ENCODE peak calls at places on chromosome 2, in nine cellular contexts. B is adrenal gland, R is A549, N is IMR-90, E is Peyer's patch, U is stomach, W is endothelial cell of umbilical vein, G is ovary, F is right lobe of liver. J is an unnamed sample.

GRCh38 chr2:176117162-176117822 is 714 bp downstream of the HOXD10 start:
- DNase-seq in B (no peak), R (no peak), N (no peak), E (no peak), U (no peak), W (no peak), G (no peak), F (no peak), J (no peak)

GRCh38 chr2:104658149-104658839 is 195.6 kb upstream of the POU3F3 start:
- DNase-seq in B (peak; percentile 69), R (no peak), N (no peak), E (no peak), U (no peak), W (no peak), G (no peak), F (peak; percentile 56), J (peak; percentile 78)

GRCh38 chr2:240182001-240182400 is 41.5 kb upstream of the OTOS start:
- DNase-seq in B (no peak), R (no peak), N (no peak), E (no peak), U (no peak), W (no peak), G (no peak), F (peak; percentile 13), J (no peak)

GRCh38 chr2:169767243-169767888 is 31.3 kb upstream of the SSB start:
- DNase-seq in B (peak; percentile 85), R (peak; percentile 28), N (peak; percentile 64), E (peak; percentile 41), U (peak; percentile 65), W (peak; percentile 62), G (peak; percentile 73), F (peak; percentile 64), J (peak; percentile 36)

GRCh38 chr2:152647417-152648010 is 69.7 kb downstream of the PRPF40A start:
- DNase-seq in B (peak; percentile 92), R (no peak), N (peak; percentile 49), E (no peak), U (peak; percentile 81), W (peak; percentile 5), G (peak; percentile 60), F (peak; percentile 64), J (peak; percentile 55)

GRCh38 chr2:187299122-187299906 is 148.7 kb downstream of the CALCRL start:
- DNase-seq in B (no peak), R (no peak), N (no peak), E (no peak), U (no peak), W (peak; percentile 75), G (no peak), F (no peak), J (no peak)

GRCh38 chr2:238907717-238908173 is 59.9 kb downstream of the TWIST2 start:
- DNase-seq in B (no peak), R (no peak), N (no peak), E (no peak), U (no peak), W (no peak), G (no peak), F (no peak), J (no peak)

GRCh38 chr2:125310671-125311364 is 1285.7 kb downstream of the CNTNAP5 start:
- DNase-seq in B (no peak), R (no peak), N (no peak), E (no peak), U (no peak), W (no peak), G (no peak), F (no peak), J (no peak)

GRCh38 chr2:68506170-68506569 is 38.8 kb downstream of the APLF start:
- DNase-seq in B (no peak), R (no peak), N (no peak), E (no peak), U (no peak), W (no peak), G (no peak), F (no peak), J (no peak)

GRCh38 chr2:202488671-202489070 is 112.5 kb downstream of the BMPR2 start:
- DNase-seq in B (no peak), R (no peak), N (no peak), E (no peak), U (no peak), W (no peak), G (no peak), F (no peak), J (no peak)

GRCh38 chr2:202494300-202494699 is 118.2 kb downstream of the BMPR2 start:
- DNase-seq in B (no peak), R (no peak), N (peak; percentile 96), E (no peak), U (no peak), W (peak; percentile 93), G (no peak), F (no peak), J (no peak)

GRCh38 chr2:202490479-202490878 is 114.4 kb downstream of the BMPR2 start:
- DNase-seq in B (no peak), R (no peak), N (no peak), E (no peak), U (no peak), W (no peak), G (no peak), F (no peak), J (no peak)

GRCh38 chr2:202494856-202495604 is 118.9 kb downstream of the BMPR2 start:
- DNase-seq in B (no peak), R (no peak), N (no peak), E (no peak), U (no peak), W (no peak), G (no peak), F (no peak), J (no peak)

GRCh38 chr2:202491514-202491913 is 115.4 kb downstream of the BMPR2 start:
- DNase-seq in B (no peak), R (no peak), N (no peak), E (no peak), U (no peak), W (no peak), G (no peak), F (no peak), J (no peak)
- TF ChIP-seq POLR2A in B (no peak), R (no peak), N (no peak), E (no peak), U (no peak), W (no peak), G (no peak), F (no peak), J (no peak)

GRCh38 chr2:120995656-120996190 is 260.1 kb downstream of the GLI2 start:
- DNase-seq in B (peak; percentile 25), R (no peak), N (no peak), E (no peak), U (no peak), W (no peak), G (no peak), F (no peak), J (no peak)
- TF ChIP-seq CTCF in B (no peak), R (no peak), N (no peak), E (no peak), U (no peak), W (no peak), G (no peak), F (no peak), J (no peak)

GRCh38 chr2:2641541-2642410 is 310.7 kb upstream of the MYT1L start:
- DNase-seq in B (peak; percentile 34), R (no peak), N (no peak), E (no peak), U (no peak), W (no peak), G (no peak), F (no peak), J (no peak)

GRCh38 chr2:2640818-2641217 is 309.7 kb upstream of the MYT1L start:
- DNase-seq in B (no peak), R (no peak), N (no peak), E (no peak), U (no peak), W (no peak), G (no peak), F (no peak), J (no peak)

GRCh38 chr2:2645162-2645855 is 314.2 kb upstream of the MYT1L start:
- DNase-seq in B (peak; percentile 24), R (no peak), N (no peak), E (no peak), U (no peak), W (no peak), G (no peak), F (no peak), J (no peak)

GRCh38 chr2:2644040-2644439 is 313.0 kb upstream of the MYT1L start:
- DNase-seq in B (peak; percentile 7), R (no peak), N (no peak), E (no peak), U (no peak), W (no peak), G (no peak), F (no peak), J (no peak)

DNA sequence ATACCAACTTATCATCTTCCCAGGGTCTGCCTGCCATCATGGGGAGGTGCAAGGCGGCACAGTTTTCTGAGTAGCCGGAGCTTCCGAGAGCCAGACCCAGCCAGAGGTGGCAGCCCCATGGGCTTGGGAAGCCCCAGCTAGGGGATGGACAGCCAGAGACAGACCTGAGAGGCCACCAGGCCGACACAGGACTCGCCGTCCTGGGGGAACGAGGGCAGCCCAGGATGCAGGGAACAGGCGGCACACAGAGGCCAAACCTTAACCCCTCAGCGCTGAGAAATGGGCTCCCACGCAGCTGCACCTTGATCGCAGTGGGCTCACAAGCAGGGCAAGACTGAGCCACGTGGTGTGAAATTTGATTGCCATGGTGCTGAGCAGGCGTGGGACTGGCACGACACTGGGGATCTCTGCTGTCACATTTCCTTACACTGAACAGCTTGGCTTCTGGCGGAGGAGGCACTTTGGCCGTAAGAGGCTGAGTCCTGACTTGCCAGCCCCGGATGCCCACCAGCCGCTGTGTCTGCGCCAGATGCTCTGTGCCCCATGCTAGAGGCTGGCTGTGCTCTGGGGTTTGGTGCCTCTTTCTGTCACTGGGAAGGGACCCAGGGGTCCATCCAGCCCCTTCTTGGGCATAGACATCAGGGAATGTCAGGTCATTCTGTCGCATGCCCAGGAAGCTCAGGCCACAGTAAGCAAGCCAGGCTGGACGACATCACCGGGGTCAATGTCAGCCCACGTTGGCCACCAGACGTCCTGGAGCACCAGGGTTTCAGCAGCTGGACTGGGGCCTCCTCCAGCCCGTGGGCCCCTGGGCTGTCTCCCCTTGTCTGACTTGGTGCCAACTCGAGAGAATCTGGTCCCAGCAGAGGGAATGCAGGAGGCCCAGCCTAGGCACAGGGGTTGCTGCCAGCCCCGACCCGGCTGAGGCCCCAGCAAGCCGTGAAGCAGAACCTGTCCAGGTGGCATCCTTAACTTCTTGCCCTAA is 312.1 kb upstream of the MYT1L start:
- DNase-seq in B (peak; percentile 24), R (no peak), N (no peak), E (no peak), U (no peak), W (no peak), G (no peak), F (no peak), J (no peak)
- H3K9me3 ChIP-seq in B (no peaks in the 10 kb centered on the region), R (peaks cover 3% of the 10 kb centered on the region), N (peaks cover 37% of the 10 kb centered on the region), E (no peaks in the 10 kb centered on the region), U (peaks cover 6% of the 10 kb centered on the region), W (peaks cover 13% of the 10 kb centered on the region), G (no peaks in the 10 kb centered on the region), F (no peaks in the 10 kb centered on the region), J (no peaks in the 10 kb centered on the region)

DNA sequence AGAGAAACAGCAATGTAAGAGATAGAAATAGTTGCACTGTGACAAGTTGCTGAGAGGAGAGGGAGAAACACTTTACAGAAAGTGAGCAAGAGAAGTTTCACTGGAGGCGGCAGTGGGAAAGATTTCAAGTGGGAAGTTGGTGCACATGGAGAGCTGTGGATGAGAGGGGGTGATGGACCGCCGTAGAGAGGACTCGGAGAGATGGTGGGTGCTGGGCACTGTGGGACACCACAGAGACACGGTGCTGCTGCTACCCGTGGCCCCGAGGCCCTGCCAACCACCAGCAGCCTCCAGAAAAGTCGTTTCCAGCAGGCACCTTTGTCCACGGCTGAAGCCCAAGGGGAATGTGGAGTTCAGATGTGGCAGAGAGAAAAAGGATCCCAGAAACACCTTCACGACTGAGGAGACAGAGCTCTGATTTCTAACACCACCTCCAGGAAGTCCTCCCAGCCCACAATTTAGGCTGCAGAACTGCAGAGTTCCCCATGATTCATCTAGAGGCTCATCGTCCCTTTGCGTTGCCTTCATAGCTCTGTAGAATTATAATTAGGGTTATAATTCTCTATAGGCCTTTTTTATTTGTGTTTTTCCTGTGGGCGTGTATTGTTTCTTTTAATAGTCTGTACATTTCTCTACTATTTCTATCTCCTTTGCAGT is 15.9 kb upstream of the IGFBP2 start:
- DNase-seq in B (no peak), R (no peak), N (no peak), E (no peak), U (no peak), W (no peak), G (no peak), F (no peak), J (no peak)
- TF ChIP-seq POLR2A in B (no peak), R (no peak), N (no peak), E (no peak), U (no peak), W (no peak), G (no peak), F (no peak), J (no peak)